ENCODE peak calls at places on chromosomes 1 and 21, in ten cellular contexts. L is H4; S is endothelial cell; A is left lung; W is activated CD4-positive, alpha-beta T cell treated with anti-CD3 and anti-CD28 coated beads for 1 hour; K is RCC 7860; X is activated T-cell treated with anti-CD3 and anti-CD28 coated beads for 1 hour; D is Calu3; I is erythroblast; M is right atrium auricular region. Z is an unnamed sample.

GRCh38 chr1:210588357-210588756 is 259.7 kb downstream of the HHAT start:
- DNase-seq in S (no peak), L (no peak), D (no peak), X (no peak), W (no peak), I (no peak), K (no peak), M (no peak), A (no peak), Z (no peak)

GRCh38 chr1:208183977-208184901 is 59.9 kb downstream of the PLXNA2 start:
- DNase-seq in X (no peak), L (peak; percentile 87), D (peak; percentile 57), A (peak; percentile 59), K (peak; percentile 93), M (peak; percentile 87), I (peak; percentile 96), W (no peak), S (no peak), Z (peak; percentile 81)

GRCh38 chr1:89525169-89525855 is 683 bp downstream of the LRRC8B start:
- DNase-seq in D (peak; percentile 67), L (no peak), A (peak; percentile 62), I (peak; percentile 71), S (peak; percentile 30), X (peak; percentile 16), W (peak; percentile 16), K (no peak), M (no peak), Z (peak; percentile 61)

GRCh38 chr1:42266253-42267135 is 68.5 kb downstream of the FOXJ3 start:
- DNase-seq in X (no peak), D (peak; percentile 29), K (no peak), S (no peak), M (no peak), W (no peak), L (no peak), A (no peak), I (no peak), Z (no peak)

GRCh38 chr1:228085287-228085926 is 2.9 kb downstream of the ARF1 start:
- DNase-seq in L (no peak), A (peak; percentile 36), K (peak; percentile 54), D (no peak), I (peak; percentile 78), X (no peak), S (no peak), W (no peak), M (no peak), Z (peak; percentile 54)

GRCh38 chr1:109632671-109633346 is 13.2 kb downstream of the AMPD2 start:
- DNase-seq in S (no peak), I (no peak), K (no peak), M (peak; percentile 54), W (no peak), D (no peak), L (no peak), A (no peak), X (no peak), Z (no peak)

GRCh38 chr1:156936191-156936590 is 15.8 kb downstream of the LRRC71 start:
- DNase-seq in W (no peak), A (no peak), X (no peak), M (no peak), I (no peak), S (no peak), L (no peak), D (no peak), K (no peak), Z (no peak)

GRCh38 chr1:248239478-248239877 is 8.3 kb downstream of the OR2M4 start:
- DNase-seq in A (no peak), W (no peak), M (no peak), S (no peak), I (no peak), L (no peak), D (no peak), K (no peak), X (no peak), Z (no peak)

GRCh38 chr1:248094884-248095283 is at the start of gene OR2L13:
- DNase-seq in M (no peak), W (no peak), L (no peak), K (no peak), D (no peak), S (no peak), A (no peak), X (no peak), I (no peak), Z (no peak)

GRCh38 chr1:151653397-151653796 is 41.5 kb downstream of the SNX27 start:
- DNase-seq in K (no peak), X (no peak), S (no peak), D (no peak), L (no peak), A (no peak), M (no peak), I (no peak), W (no peak), Z (no peak)

GRCh38 chr1:36330940-36331339 is 7.5 kb upstream of the EVA1B start:
- DNase-seq in K (no peak), I (no peak), W (no peak), S (no peak), X (no peak), A (no peak), D (no peak), M (no peak), L (no peak), Z (no peak)

GRCh38 chr1:18536356-18536755 is 55.6 kb downstream of the KLHDC7A start:
- DNase-seq in W (no peak), S (no peak), D (no peak), I (no peak), K (no peak), M (no peak), X (no peak), A (no peak), L (no peak), Z (no peak)

GRCh38 chr1:157390646-157391045 is 161.7 kb downstream of the FCRL5 start:
- DNase-seq in M (no peak), L (no peak), W (no peak), D (no peak), S (no peak), X (no peak), A (no peak), I (no peak), K (peak; percentile 75), Z (no peak)

GRCh38 chr1:23424171-23424959 is at the start of gene TCEA3:
- DNase-seq in I (no peak), X (peak; percentile 30), D (no peak), A (peak; percentile 60), K (no peak), M (no peak), S (no peak), W (peak; percentile 17), L (no peak), Z (no peak)

GRCh38 chr1:46406881-46407608 is 12.9 kb downstream of the FAAH start:
- DNase-seq in I (no peak), S (no peak), D (no peak), A (no peak), X (no peak), K (no peak), W (no peak), L (no peak), M (no peak), Z (no peak)

GRCh38 chr21:46220275-46220810 is 8.2 kb downstream of the LSS start:
- DNase-seq in X (no peak), I (no peak), K (no peak), W (no peak), S (no peak), D (no peak), A (no peak), M (no peak), L (no peak), Z (no peak)

GRCh38 chr1:27018316-27018715 is 5.7 kb upstream of the TENT5B start:
- DNase-seq in X (no peak), A (no peak), M (no peak), K (no peak), W (no peak), I (no peak), L (no peak), D (no peak), S (no peak), Z (no peak)

GRCh38 chr21:39504230-39504629 is 52.5 kb downstream of the SH3BGR start:
- DNase-seq in S (no peak), I (no peak), L (no peak), W (no peak), M (no peak), D (no peak), K (no peak), A (no peak), X (no peak), Z (no peak)

GRCh38 chr1:212147581-212148033 is 112.1 kb downstream of the DTL start:
- DNase-seq in S (no peak), X (no peak), D (no peak), K (no peak), I (no peak), M (no peak), L (no peak), W (no peak), A (peak; percentile 81), Z (peak; percentile 42)

GRCh38 chr1:8222789-8223188 is 95.1 kb upstream of the SLC45A1 start:
- DNase-seq in A (no peak), X (no peak), W (no peak), K (no peak), D (no peak), M (no peak), S (no peak), I (no peak), L (no peak), Z (no peak)

GRCh38 chr1:66506991-66507390 is 27.0 kb upstream of the SGIP1 start:
- DNase-seq in S (no peak), I (no peak), L (no peak), K (no peak), A (no peak), W (no peak), D (no peak), X (no peak), M (no peak), Z (no peak)

GRCh38 chr1:15153184-15153841 is at the start of gene TMEM51:
- DNase-seq in X (no peak), K (peak; percentile 44), M (no peak), I (no peak), A (peak; percentile 86), D (peak; percentile 85), L (peak; percentile 50), S (peak; percentile 90), W (no peak), Z (peak; percentile 87)

GRCh38 chr1:15337656-15338402 is 71.9 kb upstream of the EFHD2 start:
- DNase-seq in W (no peak), M (peak; percentile 71), S (no peak), L (peak; percentile 89), D (no peak), X (no peak), I (no peak), A (peak; percentile 53), K (peak; percentile 86), Z (peak; percentile 30)

GRCh38 chr1:228337031-228337564 is 69.5 kb downstream of the TRIM11 start:
- DNase-seq in W (no peak), D (peak; percentile 0), S (no peak), I (no peak), X (no peak), M (no peak), L (no peak), K (no peak), A (peak; percentile 26), Z (no peak)

GRCh38 chr1:167940264-167940663 is 3.4 kb upstream of the MPC2 start:
- DNase-seq in M (no peak), K (no peak), W (no peak), A (no peak), D (no peak), S (no peak), L (no peak), I (no peak), X (no peak), Z (no peak)

GRCh38 chr1:7069888-7070287 is 284.6 kb downstream of the CAMTA1 start:
- DNase-seq in A (no peak), M (no peak), I (no peak), S (peak; percentile 31), X (no peak), K (no peak), D (no peak), L (no peak), W (no peak), Z (no peak)

GRCh38 chr1:24903011-24903461 is 27.0 kb downstream of the RUNX3 start:
- DNase-seq in X (no peak), M (no peak), D (no peak), L (no peak), S (no peak), K (no peak), I (no peak), A (peak; percentile 12), W (peak; percentile 6), Z (no peak)

GRCh38 chr1:67960766-67961165 is 89.7 kb downstream of the DIRAS3 start:
- DNase-seq in M (no peak), L (no peak), X (no peak), I (no peak), W (no peak), A (no peak), D (no peak), S (no peak), K (no peak), Z (no peak)